ENCODE peak calls at places on chromosomes 16 and 17, in seven cellular contexts. L, S, E, N, D, G and I are unnamed samples.

GRCh38 chr17:78611636-78612035 is 34.4 kb upstream of the DNAH17 start:
- DNase-seq in L (no peak), S (no peak), E (no peak), N (no peak), D (peak), G (no peak), I (no peak)

GRCh38 chr17:73663614-73664013 is 19.4 kb upstream of the SDK2 start:
- DNase-seq in L (no peak), S (peak), E (no peak), N (no peak), D (no peak), G (no peak), I (no peak)

GRCh38 chr17:72764632-72765041 is 327.9 kb downstream of the SLC39A11 start:
- DNase-seq in L (no peak), S (no peak), E (no peak), N (no peak), D (peak), G (no peak), I (peak)

GRCh38 chr17:82065193-82065637 is 389 bp downstream of the DUS1L start:
- DNase-seq in L (no peak), S (no peak), E (no peak), N (no peak), D (no peak), G (no peak), I (no peak)

GRCh38 chr17:80824549-80825470 is 166.8 kb upstream of the CHMP6 start:
- DNase-seq in L (no peak), S (no peak), E (no peak), N (no peak), D (no peak), G (no peak), I (no peak)

GRCh38 chr17:67053438-67054000 is 9.2 kb downstream of the CACNG1 start:
- DNase-seq in L (no peak), S (no peak), E (no peak), N (no peak), D (no peak), G (no peak), I (no peak)

GRCh38 chr16:12168054-12169018 is 191.8 kb downstream of the SNX29 start:
- DNase-seq in L (no peak), S (no peak), E (no peak), N (no peak), D (no peak), G (no peak), I (no peak)

GRCh38 chr16:68033101-68033500 is 10.0 kb downstream of the DUS2 start:
- DNase-seq in L (no peak), S (no peak), E (no peak), N (no peak), D (no peak), G (no peak), I (no peak)

GRCh38 chr16:77271532-77272426 is 72.6 kb downstream of the SYCE1L start:
- DNase-seq in L (no peak), S (no peak), E (no peak), N (no peak), D (no peak), G (no peak), I (no peak)

GRCh38 chr17:37131064-37131463 is 182.3 kb downstream of the AATF start:
- DNase-seq in L (peak), S (no peak), E (no peak), N (peak), D (peak), G (no peak), I (no peak)

GRCh38 chr16:27925612-27926011 is 137.9 kb downstream of the GSG1L start:
- DNase-seq in L (no peak), S (peak), E (no peak), N (no peak), D (no peak), G (no peak), I (no peak)

GRCh38 chr17:9052921-9053320 is 31.6 kb downstream of the NTN1 start:
- DNase-seq in L (no peak), S (no peak), E (no peak), N (no peak), D (peak), G (no peak), I (no peak)

GRCh38 chr16:84508502-84508901 is 4.0 kb upstream of the MEAK7 start:
- DNase-seq in L (no peak), S (no peak), E (no peak), N (no peak), D (no peak), G (no peak), I (no peak)

GRCh38 chr16:68131813-68132706 is 46.9 kb downstream of the NFATC3 start:
- DNase-seq in L (no peak), S (no peak), E (no peak), N (no peak), D (no peak), G (no peak), I (no peak)

GRCh38 chr17:16425698-16426659 is 10.6 kb downstream of the TRPV2 start:
- DNase-seq in L (no peak), S (no peak), E (no peak), N (no peak), D (no peak), G (no peak), I (no peak)

GRCh38 chr17:63512896-63513644 is 10.1 kb upstream of the KCNH6 start:
- DNase-seq in L (no peak), S (no peak), E (no peak), N (no peak), D (no peak), G (no peak), I (no peak)

GRCh38 chr17:1467898-1468492 is 12.0 kb upstream of the CRK start:
- DNase-seq in L (no peak), S (no peak), E (peak), N (no peak), D (peak), G (no peak), I (no peak)

GRCh38 chr16:55571191-55571897 is 4.9 kb downstream of the CAPNS2 start:
- DNase-seq in L (no peak), S (no peak), E (no peak), N (no peak), D (no peak), G (no peak), I (no peak)

GRCh38 chr17:43854498-43854897 is 7.5 kb downstream of the CD300LG start:
- DNase-seq in L (no peak), S (no peak), E (no peak), N (no peak), D (no peak), G (no peak), I (no peak)

GRCh38 chr16:25033852-25034251 is 18.7 kb upstream of the ARHGAP17 start:
- DNase-seq in L (no peak), S (no peak), E (no peak), N (peak), D (peak), G (no peak), I (no peak)

GRCh38 chr17:38892620-38893019 is 22.8 kb downstream of the LASP1 start:
- DNase-seq in L (no peak), S (no peak), E (no peak), N (no peak), D (no peak), G (no peak), I (no peak)

GRCh38 chr17:80183581-80184422 is 14.0 kb downstream of the CARD14 start:
- DNase-seq in L (no peak), S (no peak), E (no peak), N (no peak), D (no peak), G (no peak), I (no peak)

GRCh38 chr16:1496464-1496863 is 3.3 kb downstream of the TELO2 start:
- DNase-seq in L (no peak), S (no peak), E (no peak), N (no peak), D (no peak), G (no peak), I (no peak)